ENCODE peak calls at places on chromosomes 4 and X, in ten cellular contexts. F is lower leg skin, B is SJSA1, S is brain microvascular endothelial cell, D is sigmoid colon, T is GM23248, W is adrenal gland, P is spleen, Z is breast epithelium, K is heart right ventricle. H is an unnamed sample.

GRCh38 chr4:184444953-184445309 is 29.4 kb downstream of the IRF2 start:
- DNase-seq in F (no peak), B (no peak), S (no peak), D (no peak), T (no peak), W (no peak), P (peak; percentile 88), Z (no peak), K (no peak), H (no peak)

GRCh38 chr4:169384741-169385140 is 114.0 kb upstream of the SH3RF1 start:
- DNase-seq in F (no peak), B (no peak), S (no peak), D (no peak), T (no peak), W (no peak), P (no peak), Z (no peak), K (no peak), H (no peak)

GRCh38 chrX:110156167-110156754 is 153.3 kb downstream of the TMEM164 start:
- DNase-seq in F (no peak), B (no peak), S (no peak), D (no peak), T (peak; percentile 34), W (no peak), P (no peak), Z (no peak), K (no peak), H (no peak)

GRCh38 chrX:12970691-12971202 is 4.2 kb upstream of the TMSB4X start:
- DNase-seq in F (no peak), B (no peak), S (no peak), D (no peak), T (peak; percentile 73), W (no peak), P (peak; percentile 64), Z (no peak), K (peak; percentile 42), H (no peak)

GRCh38 chr4:85657143-85657542 is 182.2 kb downstream of the ARHGAP24 start:
- DNase-seq in F (no peak), B (no peak), S (no peak), D (no peak), T (no peak), W (no peak), P (no peak), Z (no peak), K (no peak), H (no peak)

GRCh38 chr4:15233626-15234025 is 194.2 kb upstream of the C1QTNF7 start:
- DNase-seq in F (no peak), B (no peak), S (no peak), D (no peak), T (no peak), W (no peak), P (no peak), Z (no peak), K (no peak), H (no peak)

GRCh38 chrX:75181721-75182120 is 25.6 kb upstream of the ABCB7 start:
- DNase-seq in F (no peak), B (no peak), S (peak; percentile 18), D (no peak), T (peak; percentile 58), W (no peak), P (no peak), Z (no peak), K (no peak), H (no peak)

GRCh38 chrX:25004485-25005032 is 11.2 kb downstream of the ARX start:
- DNase-seq in F (no peak), B (no peak), S (no peak), D (no peak), T (no peak), W (no peak), P (no peak), Z (no peak), K (no peak), H (no peak)

GRCh38 chr4:121192500-121192899 is 28.4 kb upstream of the TNIP3 start:
- DNase-seq in F (no peak), B (no peak), S (peak; percentile 17), D (no peak), T (peak; percentile 73), W (no peak), P (no peak), Z (no peak), K (no peak), H (no peak)

GRCh38 chr4:150972592-150972991 is 42.5 kb downstream of the LRBA start:
- DNase-seq in F (no peak), B (no peak), S (no peak), D (no peak), T (no peak), W (no peak), P (no peak), Z (no peak), K (no peak), H (no peak)

GRCh38 chr4:150217192-150217591 is 138.9 kb downstream of the DCLK2 start:
- DNase-seq in F (no peak), B (peak; percentile 55), S (peak; percentile 37), D (no peak), T (peak; percentile 89), W (no peak), P (no peak), Z (no peak), K (no peak), H (no peak)

GRCh38 chr4:138300616-138301015 is 58.5 kb upstream of the SLC7A11 start:
- DNase-seq in F (no peak), B (no peak), S (no peak), D (no peak), T (peak; percentile 24), W (no peak), P (no peak), Z (no peak), K (no peak), H (no peak)

GRCh38 chrX:115966920-115967319 is 203.6 kb upstream of the AGTR2 start:
- DNase-seq in F (no peak), B (no peak), S (no peak), D (no peak), T (peak; percentile 45), W (no peak), P (no peak), Z (no peak), K (no peak), H (no peak)
- H3K4me3 ChIP-seq in F (no peak overlapping the region), B (no peak overlapping the region), S (no peak overlapping the region), D (peak overlapping the region; percentile 61), T (peak overlapping the region; percentile 89), W (no peak overlapping the region), P (no peak overlapping the region), Z (no peak overlapping the region), K (no peak overlapping the region), H (no peak overlapping the region)

DNA sequence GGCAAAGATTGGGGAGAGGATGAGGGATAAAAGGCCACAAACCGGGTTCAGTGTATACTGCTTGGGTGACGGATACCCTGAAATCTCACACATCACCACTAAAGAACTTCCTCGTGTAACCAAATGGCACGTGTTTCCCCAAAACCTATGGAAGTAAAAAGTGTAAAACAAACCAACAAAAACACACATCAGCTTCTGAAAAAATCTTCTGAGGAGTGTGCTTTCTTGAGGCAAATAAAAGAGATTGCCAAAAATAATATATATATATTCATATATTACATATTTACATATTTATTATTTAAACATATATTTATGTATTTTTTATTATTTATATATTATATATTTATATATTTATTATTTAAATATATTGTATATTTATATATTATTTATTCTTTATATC is 3.9 kb downstream of the P2RY8 start:
- DNase-seq in F (no peak), B (no peak), S (no peak), D (no peak), T (no peak), W (no peak), P (no peak), Z (no peak), K (no peak), H (no peak)
- H3K4me3 ChIP-seq in F (no peak overlapping the region), B (no peak overlapping the region), S (no peak overlapping the region), D (no peak overlapping the region), T (no peak overlapping the region), W (no peak overlapping the region), P (no peak overlapping the region), Z (no peak overlapping the region), K (no peak overlapping the region), H (no peak overlapping the region)

DNA sequence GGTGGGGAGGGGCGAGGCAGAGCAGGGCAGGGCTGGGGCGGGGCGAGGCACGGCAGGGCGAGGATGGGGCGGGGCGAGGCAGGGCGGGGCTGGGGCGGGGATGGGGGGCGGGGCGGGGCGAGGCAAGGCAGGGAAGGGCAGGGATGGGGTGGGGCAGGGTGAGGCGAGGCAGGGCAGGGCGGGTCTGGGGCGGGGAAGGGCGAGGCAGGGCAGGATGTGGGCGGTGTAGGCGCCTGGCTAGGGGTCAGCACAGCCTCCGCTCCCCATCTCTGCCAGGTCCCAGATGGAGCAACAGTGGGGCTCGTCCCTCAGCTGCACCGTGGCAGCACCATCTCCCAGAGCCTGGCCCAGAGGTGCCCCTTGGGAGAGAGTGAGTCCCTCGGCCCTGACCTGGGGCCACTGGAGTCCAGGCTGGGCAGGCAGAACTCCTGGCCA is 4.2 kb upstream of the SRPK3 start:
- DNase-seq in F (no peak), B (no peak), S (no peak), D (peak; percentile 36), T (no peak), W (no peak), P (peak; percentile 50), Z (no peak), K (no peak), H (peak; percentile 44)
- H3K4me3 ChIP-seq in F (no peak overlapping the region), B (no peak overlapping the region), S (no peak overlapping the region), D (no peak overlapping the region), T (no peak overlapping the region), W (no peak overlapping the region), P (no peak overlapping the region), Z (no peak overlapping the region), K (no peak overlapping the region), H (no peak overlapping the region)

DNA sequence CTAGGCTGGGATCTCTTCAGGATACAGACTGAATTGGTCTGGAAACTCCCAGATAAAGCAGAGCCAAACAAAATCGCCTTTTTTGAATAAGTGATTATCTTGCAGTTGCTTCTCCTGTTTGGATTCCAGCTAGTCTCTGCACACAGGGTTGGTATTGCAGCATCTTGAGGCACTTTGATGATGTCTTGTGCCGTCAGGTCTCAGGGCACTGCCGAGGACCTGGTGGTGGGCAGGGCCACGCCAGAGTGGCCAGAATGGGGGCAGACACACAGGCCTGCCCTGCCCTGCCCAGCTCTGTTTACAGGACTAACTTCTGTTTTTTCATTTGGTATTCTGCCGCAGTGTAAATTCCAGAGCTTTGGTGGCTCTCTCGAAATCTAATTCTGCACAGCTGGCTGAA is 276.1 kb downstream of the NR3C2 start:
- DNase-seq in F (no peak), B (no peak), S (no peak), D (no peak), T (peak; percentile 48), W (no peak), P (no peak), Z (no peak), K (no peak), H (no peak)
- H3K4me3 ChIP-seq in F (no peak overlapping the region), B (no peak overlapping the region), S (no peak overlapping the region), D (peak overlapping the region; percentile 20), T (peak overlapping the region; percentile 46), W (peak overlapping the region; percentile 7), P (no peak overlapping the region), Z (peak overlapping the region; percentile 26), K (no peak overlapping the region), H (no peak overlapping the region)

DNA sequence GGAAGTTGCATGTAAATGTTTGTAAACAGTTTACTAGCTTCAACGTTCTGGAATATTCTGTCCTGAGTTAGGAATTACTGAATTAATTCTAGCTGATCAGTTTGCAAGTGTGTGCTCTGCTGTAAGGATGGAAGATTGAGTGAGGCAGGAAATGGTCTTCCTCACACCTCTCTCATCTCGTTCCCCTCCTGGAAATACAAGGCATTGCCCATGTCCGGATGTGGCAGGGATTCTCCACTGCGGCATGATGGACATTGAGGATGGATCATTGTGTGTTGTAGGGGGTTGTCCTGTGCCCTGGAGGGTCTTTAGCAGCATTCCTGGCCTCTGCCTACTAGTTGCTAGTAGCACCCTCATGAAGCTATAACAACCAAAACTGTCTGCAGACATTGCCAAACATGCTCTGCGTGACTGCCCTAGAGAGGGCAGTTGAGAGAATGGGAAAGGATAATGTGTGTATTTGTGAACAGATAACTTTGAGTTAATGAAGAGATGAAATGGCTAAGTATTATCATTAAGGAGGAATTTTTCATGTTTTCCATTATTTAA is 12.6 kb downstream of the CA5B start:
- DNase-seq in F (no peak), B (peak; percentile 48), S (no peak), D (no peak), T (peak; percentile 40), W (no peak), P (no peak), Z (no peak), K (no peak), H (no peak)
- H3K4me3 ChIP-seq in F (no peak overlapping the region), B (peak overlapping the region; percentile 7), S (no peak overlapping the region), D (no peak overlapping the region), T (peak overlapping the region; percentile 48), W (no peak overlapping the region), P (no peak overlapping the region), Z (no peak overlapping the region), K (no peak overlapping the region), H (no peak overlapping the region)